ENCODE peak calls at places on chromosomes 2 and 18, in seven cellular contexts. L is dermis blood vessel endothelial cell, X is T-cell, F is AG10803, N is NCI-H524 treated with DMSO at 0.1 percent for 48 hours, E is progenitor cell of endocrine pancreas, R is A172. C is an unnamed sample.
A peak's percentile ranks its signal among the peaks of the same experiment; 100 is the strongest.

GRCh38 chr2:69652206-69652605 is 8.7 kb upstream of the AAK1 start:
- DNase-seq in E (no peak), F (peak; percentile 83), R (peak; percentile 96), L (no peak), X (no peak), N (no peak), C (peak; percentile 65)

GRCh38 chr2:23617817-23618216 is 232.8 kb downstream of the KLHL29 start:
- DNase-seq in L (no peak), R (no peak), E (no peak), N (no peak), F (no peak), X (no peak), C (peak; percentile 34)

GRCh38 chr2:54551123-54551756 is 95.1 kb downstream of the SPTBN1 start:
- DNase-seq in X (no peak), E (no peak), N (no peak), R (no peak), L (no peak), F (no peak), C (no peak)

GRCh38 chr2:109382946-109383345 is 230.8 kb downstream of the SEPTIN10 start:
- DNase-seq in R (peak; percentile 25), E (no peak), N (no peak), X (no peak), F (peak; percentile 78), L (peak; percentile 67), C (peak; percentile 86)

GRCh38 chr18:55351980-55352714 is 235.8 kb downstream of the TCF4 start:
- DNase-seq in E (no peak), X (no peak), L (no peak), R (no peak), N (no peak), F (no peak), C (no peak)

GRCh38 chr2:126657146-126657635 is 1.2 kb downstream of the GYPC start:
- DNase-seq in L (peak; percentile 70), E (no peak), N (no peak), X (peak; percentile 70), F (peak; percentile 92), R (peak; percentile 78), C (peak; percentile 72)

GRCh38 chr2:45978302-45978859 is 318.8 kb upstream of the EPAS1 start:
- DNase-seq in E (no peak), N (no peak), X (no peak), R (no peak), F (no peak), L (no peak), C (no peak)

GRCh38 chr18:75854174-75854573 is 426.7 kb upstream of the SMIM21 start:
- DNase-seq in X (no peak), E (no peak), F (no peak), L (no peak), N (no peak), R (peak; percentile 3), C (no peak)

GRCh38 chr2:127631184-127631996 is 14.6 kb upstream of the GPR17 start:
- DNase-seq in L (no peak), F (no peak), R (no peak), E (no peak), X (no peak), N (no peak), C (no peak)

GRCh38 chr2:28412625-28413151 is 20.0 kb downstream of the FOSL2 start:
- DNase-seq in N (no peak), L (no peak), E (no peak), R (no peak), F (no peak), X (no peak), C (no peak)

GRCh38 chr2:74876081-74876886 is 42.4 kb downstream of the HK2 start:
- DNase-seq in F (peak; percentile 73), E (no peak), L (peak; percentile 74), N (no peak), X (no peak), R (peak; percentile 73), C (peak; percentile 73)

GRCh38 chr18:37230762-37231161 is 334.8 kb downstream of the CELF4 start:
- DNase-seq in E (no peak), L (no peak), F (no peak), R (no peak), X (no peak), N (no peak), C (no peak)

GRCh38 chr2:84314250-84314649 is 144.8 kb downstream of the SUCLG1 start:
- DNase-seq in L (no peak), N (no peak), R (no peak), X (no peak), E (no peak), F (no peak), C (no peak)

GRCh38 chr2:37132914-37133313 is 23.9 kb downstream of the EIF2AK2 start:
- DNase-seq in L (no peak), F (no peak), R (no peak), X (no peak), E (no peak), N (no peak), C (no peak)

GRCh38 chr18:46388295-46388694 is 268.7 kb downstream of the LOXHD1 start:
- DNase-seq in E (no peak), R (no peak), L (no peak), N (no peak), X (no peak), F (no peak), C (no peak)

GRCh38 chr2:148645925-148646559 is 1.5 kb downstream of the EPC2 start:
- DNase-seq in F (peak; percentile 91), L (peak; percentile 91), X (peak; percentile 80), N (peak; percentile 14), R (peak; percentile 82), E (no peak), C (peak; percentile 74)

GRCh38 chr2:11234309-11234708 is 79.0 kb downstream of the SLC66A3 start:
- DNase-seq in R (peak; percentile 10), N (no peak), F (peak; percentile 8), X (no peak), E (no peak), L (peak; percentile 57), C (peak; percentile 10)

GRCh38 chr2:184272040-184272439 is 326.3 kb upstream of the ZNF804A start:
- DNase-seq in F (no peak), X (no peak), N (no peak), E (no peak), R (no peak), L (no peak), C (no peak)

C was measured in AG20443.